ENCODE peak calls at places on chromosome 2, in seven cellular contexts. D is activated T-cell treated with anti-CD3 and anti-CD28 coated beads, Interleukin-2, amount 50 U/mL, for 48 hours; C is SJSA1; M is KG1; I is NCI-H524 treated with DMSO at 0.1 percent for 48 hours; W is T-helper 2 cell; G is GM23248. A is an unnamed sample.

GRCh38 chr2:1769703-1770422 is 25.5 kb upstream of the PXDN start:
- DNase-seq in I (peak), G (peak), D (peak), C (peak), M (peak), W (no peak), A (no peak)

GRCh38 chr2:150214626-150215025 is 272.8 kb downstream of the RND3 start:
- DNase-seq in I (no peak), W (no peak), M (no peak), G (no peak), C (no peak), D (no peak), A (no peak)

GRCh38 chr2:222433381-222434173 is 9.2 kb downstream of the SGPP2 start:
- DNase-seq in C (no peak), G (no peak), M (no peak), I (no peak), D (no peak), W (no peak), A (no peak)

GRCh38 chr2:53969285-53970094 is 1.3 kb downstream of the PSME4 start:
- DNase-seq in I (no peak), C (peak), G (peak), M (no peak), D (no peak), W (no peak), A (peak)

GRCh38 chr2:161946489-161947107 is 127.4 kb downstream of the DPP4 start:
- DNase-seq in D (no peak), W (no peak), M (peak), I (no peak), C (no peak), G (peak), A (peak)

GRCh38 chr2:197307236-197307932 is 3.2 kb downstream of the ANKRD44 start:
- DNase-seq in W (no peak), C (no peak), D (no peak), I (peak), G (no peak), M (peak), A (no peak)

GRCh38 chr2:232789067-232789466 is 12.7 kb upstream of the KCNJ13 start:
- DNase-seq in W (no peak), I (no peak), C (no peak), D (no peak), G (no peak), M (no peak), A (no peak)

GRCh38 chr2:39062320-39062719 is 58.5 kb downstream of the SOS1 start:
- DNase-seq in M (no peak), G (no peak), C (no peak), I (no peak), D (no peak), W (no peak), A (no peak)

GRCh38 chr2:214492152-214492551 is 81.3 kb downstream of the VWC2L start:
- DNase-seq in C (no peak), D (no peak), M (no peak), G (no peak), I (peak), W (no peak), A (no peak)

GRCh38 chr2:160664603-160665145 is 171.1 kb upstream of the RBMS1 start:
- DNase-seq in W (no peak), M (no peak), C (no peak), I (no peak), G (peak), D (no peak), A (no peak)

GRCh38 chr2:64218137-64218536 is 73.9 kb upstream of the PELI1 start:
- DNase-seq in D (no peak), G (no peak), I (no peak), C (no peak), W (no peak), M (no peak), A (no peak)

GRCh38 chr2:27737676-27738348 is 33.7 kb upstream of the MRPL33 start:
- DNase-seq in D (no peak), C (no peak), M (no peak), G (peak), I (no peak), W (no peak), A (peak)

GRCh38 chr2:14220101-14220500 is 412.4 kb upstream of the LRATD1 start:
- DNase-seq in I (no peak), G (no peak), M (no peak), D (no peak), C (no peak), W (no peak), A (no peak)

GRCh38 chr2:155377931-155378444 is 679.5 kb downstream of the KCNJ3 start:
- DNase-seq in W (no peak), C (no peak), M (no peak), D (no peak), G (peak), I (no peak), A (no peak)

GRCh38 chr2:169609264-169609663 is 25.1 kb downstream of the PPIG start:
- DNase-seq in W (no peak), M (no peak), D (no peak), I (no peak), C (no peak), G (no peak), A (no peak)

GRCh38 chr2:149431337-149431736 is 101.0 kb downstream of the LYPD6 start:
- DNase-seq in G (peak), C (peak), D (no peak), M (no peak), W (no peak), I (no peak), A (no peak)

GRCh38 chr2:12661472-12661871 is 55.3 kb upstream of the TRIB2 start:
- DNase-seq in M (no peak), D (no peak), I (no peak), C (no peak), W (no peak), G (no peak), A (no peak)

GRCh38 chr2:25165992-25166618 is 2.3 kb downstream of the POMC start:
- DNase-seq in G (no peak), W (no peak), D (peak), I (no peak), M (no peak), C (no peak), A (no peak)

GRCh38 chr2:149115781-149116180 is 77.3 kb downstream of the LYPD6B start:
- DNase-seq in I (no peak), M (no peak), D (no peak), W (no peak), C (no peak), G (no peak), A (no peak)

GRCh38 chr2:55033076-55033742 is 17.0 kb downstream of the RTN4 start:
- DNase-seq in W (no peak), M (no peak), G (no peak), C (no peak), I (no peak), D (no peak), A (no peak)

GRCh38 chr2:231795525-231796327 is 9.5 kb downstream of the COPS7B start:
- DNase-seq in W (no peak), D (no peak), I (no peak), M (no peak), G (peak), C (peak), A (peak)

GRCh38 chr2:30480703-30481322 is 33.8 kb downstream of the LCLAT1 start:
- DNase-seq in C (no peak), M (no peak), D (no peak), G (no peak), W (no peak), I (no peak), A (no peak)

GRCh38 chr2:206876176-206876575 is 63.1 kb upstream of the CPO start:
- DNase-seq in W (no peak), I (no peak), G (no peak), C (no peak), M (no peak), D (no peak), A (no peak)

GRCh38 chr2:27214936-27215335 is 2.2 kb upstream of the CAD start:
- DNase-seq in W (no peak), D (no peak), M (no peak), I (no peak), G (peak), C (no peak), A (no peak)

GRCh38 chr2:33166287-33166881 is 219.6 kb downstream of the LTBP1 start:
- DNase-seq in I (no peak), C (no peak), G (peak), D (no peak), M (no peak), W (no peak), A (no peak)

GRCh38 chr2:160522951-160523700 is 29.5 kb upstream of the RBMS1 start:
- DNase-seq in M (no peak), C (no peak), I (no peak), W (no peak), D (no peak), G (peak), A (no peak)

GRCh38 chr2:100741880-100742814 is 77.8 kb upstream of the NPAS2 start:
- DNase-seq in I (no peak), C (peak), D (no peak), W (no peak), G (peak), M (no peak), A (no peak)

GRCh38 chr2:85414761-85415498 is 3.6 kb upstream of the SH2D6 start:
- DNase-seq in C (no peak), W (no peak), I (no peak), M (no peak), D (no peak), G (no peak), A (no peak)

GRCh38 chr2:62663920-62664319 is 41.6 kb upstream of the EHBP1 start:
- DNase-seq in D (no peak), I (no peak), C (no peak), W (no peak), M (no peak), G (peak), A (no peak)

GRCh38 chr2:14316594-14316993 is 315.9 kb upstream of the LRATD1 start:
- DNase-seq in D (no peak), C (no peak), G (no peak), W (no peak), M (no peak), I (no peak), A (no peak)

GRCh38 chr2:55459741-55460274 is 40.2 kb upstream of the CCDC88A start:
- DNase-seq in I (no peak), D (no peak), C (no peak), M (no peak), G (no peak), W (no peak), A (no peak)

GRCh38 chr2:181354626-181355025 is 102.6 kb upstream of the ITGA4 start:
- DNase-seq in C (no peak), W (no peak), G (peak), I (no peak), M (no peak), D (no peak), A (no peak)

GRCh38 chr2:770776-771175 is 93.6 kb upstream of the TMEM18 start:
- DNase-seq in D (no peak), I (no peak), C (no peak), W (no peak), M (no peak), G (no peak), A (no peak)

GRCh38 chr2:20494246-20494645 is 47.4 kb downstream of the RHOB start:
- DNase-seq in C (peak), D (no peak), G (peak), W (no peak), M (no peak), I (no peak), A (no peak)

GRCh38 chr2:240236217-240237111 is 96.0 kb upstream of the OTOS start:
- DNase-seq in I (peak), G (no peak), W (no peak), C (no peak), M (no peak), D (no peak), A (no peak)

GRCh38 chr2:130358420-130359350 is 2.8 kb downstream of the PTPN18 start:
- DNase-seq in M (no peak), I (no peak), W (no peak), G (no peak), C (no peak), D (no peak), A (no peak)

GRCh38 chr2:235719146-235719942 is 225.5 kb downstream of the AGAP1 start:
- DNase-seq in M (no peak), C (peak), G (no peak), I (no peak), W (no peak), D (no peak), A (no peak)

GRCh38 chr2:96092896-96093295 is 23.5 kb downstream of the ADRA2B start:
- DNase-seq in W (no peak), M (no peak), D (no peak), C (no peak), I (no peak), G (no peak), A (no peak)

GRCh38 chr2:101135412-101136296 is 15.5 kb downstream of the TBC1D8 start:
- DNase-seq in I (no peak), W (no peak), C (no peak), M (no peak), D (no peak), G (no peak), A (no peak)

A was measured in DMS 273 treated with DMSO at 0.1 percent for 48 hours.